ENCODE peak calls at places on chromosomes 11 and 22, in ten cellular contexts. W, L, B, A, R, T, N, Y, F and J are unnamed samples.

GRCh38 chr11:56782167-56782847 is 33.8 kb upstream of the OR9G4 start:
- DNase-seq in W (no peak), L (no peak), B (no peak), A (no peak), R (no peak), T (no peak), N (no peak), Y (no peak), F (no peak), J (no peak)

GRCh38 chr11:112656772-112657428 is 304.3 kb upstream of the NCAM1 start:
- DNase-seq in W (no peak), L (peak; percentile 67), B (no peak), A (no peak), R (peak; percentile 86), T (no peak), N (peak; percentile 42), Y (no peak), F (peak; percentile 82), J (no peak)

GRCh38 chr11:47854667-47855066 is 6.5 kb upstream of the NUP160 start:
- DNase-seq in W (no peak), L (no peak), B (no peak), A (no peak), R (no peak), T (no peak), N (no peak), Y (no peak), F (no peak), J (no peak)

GRCh38 chr22:16955678-16956210 is 52.3 kb downstream of the GAB4 start:
- DNase-seq in W (peak; percentile 9), L (no peak), B (no peak), A (no peak), R (no peak), T (no peak), N (no peak), Y (no peak), F (peak; percentile 7), J (no peak)

GRCh38 chr11:77101043-77101537 is 1.6 kb upstream of the OMP start:
- DNase-seq in W (peak; percentile 38), L (peak; percentile 17), B (no peak), A (no peak), R (peak; percentile 48), T (no peak), N (peak; percentile 47), Y (no peak), F (peak; percentile 55), J (no peak)

GRCh38 chr22:42615092-42615859 is 593 bp upstream of the POLDIP3 start:
- DNase-seq in W (peak; percentile 97), L (peak; percentile 100), B (peak; percentile 92), A (peak; percentile 96), R (peak; percentile 99), T (peak; percentile 92), N (peak; percentile 99), Y (peak; percentile 72), F (peak; percentile 83), J (peak; percentile 95)

GRCh38 chr22:50530857-50531545 is 1.2 kb upstream of the TYMP start:
- DNase-seq in W (peak; percentile 93), L (no peak), B (peak; percentile 78), A (peak; percentile 64), R (peak; percentile 90), T (peak; percentile 91), N (peak; percentile 95), Y (peak; percentile 72), F (peak; percentile 79), J (no peak)

GRCh38 chr11:57762235-57762866 is 749 bp downstream of the CTNND1 start:
- DNase-seq in W (no peak), L (no peak), B (no peak), A (peak; percentile 43), R (no peak), T (no peak), N (peak; percentile 26), Y (no peak), F (no peak), J (no peak)

GRCh38 chr11:115924744-115925567 is 420.7 kb upstream of the CADM1 start:
- DNase-seq in W (peak; percentile 58), L (no peak), B (no peak), A (no peak), R (peak; percentile 6), T (peak; percentile 44), N (no peak), Y (no peak), F (no peak), J (no peak)

GRCh38 chr11:59611570-59612565 is 3.7 kb downstream of the OSBP start:
- DNase-seq in W (no peak), L (peak; percentile 32), B (no peak), A (peak; percentile 26), R (peak; percentile 28), T (no peak), N (no peak), Y (no peak), F (no peak), J (no peak)

GRCh38 chr11:74696932-74697687 is 34.1 kb downstream of the CHRDL2 start:
- DNase-seq in W (no peak), L (peak; percentile 47), B (no peak), A (no peak), R (peak; percentile 97), T (no peak), N (peak; percentile 99), Y (no peak), F (peak; percentile 93), J (peak; percentile 53)

GRCh38 chr11:40683010-40683409 is 776.4 kb downstream of the LRRC4C start:
- DNase-seq in W (no peak), L (no peak), B (no peak), A (no peak), R (no peak), T (no peak), N (no peak), Y (no peak), F (no peak), J (no peak)

GRCh38 chr11:9273430-9274336 is 8.5 kb upstream of the DENND5A start:
- DNase-seq in W (no peak), L (no peak), B (no peak), A (no peak), R (peak; percentile 74), T (no peak), N (peak; percentile 63), Y (no peak), F (peak; percentile 34), J (no peak)

GRCh38 chr11:69151811-69152210 is 3.9 kb upstream of the SMIM38 start:
- DNase-seq in W (no peak), L (no peak), B (no peak), A (no peak), R (no peak), T (no peak), N (peak; percentile 46), Y (no peak), F (no peak), J (no peak)

GRCh38 chr11:33695051-33695566 is 5.5 kb downstream of the C11orf91 start:
- DNase-seq in W (no peak), L (no peak), B (no peak), A (peak; percentile 43), R (no peak), T (no peak), N (no peak), Y (no peak), F (no peak), J (peak; percentile 64)

GRCh38 chr11:120354068-120354467 is 17.9 kb downstream of the ARHGEF12 start:
- DNase-seq in W (no peak), L (no peak), B (no peak), A (no peak), R (peak; percentile 49), T (no peak), N (no peak), Y (no peak), F (no peak), J (no peak)

GRCh38 chr11:3080104-3080503 is 22.9 kb upstream of the CARS1 start:
- DNase-seq in W (no peak), L (no peak), B (no peak), A (no peak), R (peak; percentile 54), T (no peak), N (peak; percentile 38), Y (no peak), F (peak; percentile 12), J (no peak)

GRCh38 chr11:65045728-65046127 is 4.7 kb downstream of the SAC3D1 start:
- DNase-seq in W (no peak), L (no peak), B (no peak), A (no peak), R (no peak), T (no peak), N (no peak), Y (no peak), F (no peak), J (no peak)

GRCh38 chr11:78094250-78094649 is 14.6 kb upstream of the NDUFC2 start:
- DNase-seq in W (peak; percentile 62), L (no peak), B (no peak), A (no peak), R (no peak), T (no peak), N (no peak), Y (no peak), F (no peak), J (no peak)

GRCh38 chr11:95231881-95232605 is 1.0 kb upstream of the SESN3 start:
- DNase-seq in W (peak; percentile 83), L (no peak), B (peak; percentile 84), A (peak; percentile 90), R (peak; percentile 39), T (peak; percentile 75), N (peak; percentile 67), Y (peak; percentile 48), F (peak; percentile 53), J (no peak)

GRCh38 chr11:77392842-77393241 is 81.1 kb downstream of the PAK1 start:
- DNase-seq in W (no peak), L (no peak), B (no peak), A (no peak), R (no peak), T (no peak), N (no peak), Y (no peak), F (no peak), J (no peak)

GRCh38 chr11:123145220-123145619 is 49.8 kb downstream of the CLMP start:
- DNase-seq in W (no peak), L (peak; percentile 77), B (no peak), A (no peak), R (peak; percentile 85), T (no peak), N (peak; percentile 91), Y (no peak), F (peak; percentile 94), J (no peak)

GRCh38 chr11:81673001-81673400 is 1060.7 kb downstream of the FAM181B start:
- DNase-seq in W (no peak), L (no peak), B (no peak), A (no peak), R (peak; percentile 18), T (no peak), N (peak; percentile 22), Y (no peak), F (no peak), J (no peak)

GRCh38 chr11:122682464-122682863 is 26.9 kb downstream of the UBASH3B start:
- DNase-seq in W (no peak), L (no peak), B (no peak), A (peak; percentile 33), R (no peak), T (no peak), N (no peak), Y (no peak), F (no peak), J (no peak)

GRCh38 chr11:1396375-1396841 is 6.7 kb downstream of the BRSK2 start:
- DNase-seq in W (no peak), L (no peak), B (no peak), A (no peak), R (no peak), T (no peak), N (no peak), Y (no peak), F (no peak), J (no peak)

GRCh38 chr11:70381872-70382842 is 16.2 kb upstream of the CTTN start:
- DNase-seq in W (no peak), L (peak; percentile 87), B (no peak), A (no peak), R (peak; percentile 89), T (no peak), N (peak; percentile 21), Y (no peak), F (peak; percentile 61), J (no peak)

GRCh38 chr11:113992459-113993105 is 17.7 kb downstream of the HTR3A start:
- DNase-seq in W (no peak), L (no peak), B (no peak), A (peak; percentile 81), R (no peak), T (no peak), N (no peak), Y (no peak), F (no peak), J (no peak)

GRCh38 chr11:65861533-65862183 is 1.4 kb downstream of the MUS81 start:
- DNase-seq in W (peak; percentile 3), L (no peak), B (peak; percentile 26), A (no peak), R (no peak), T (peak; percentile 22), N (no peak), Y (no peak), F (no peak), J (no peak)